ENCODE peak calls at places on chromosomes 4 and X, in nine cellular contexts. Z, V, F, G, Y, C, J, M and I are unnamed samples.
A peak's percentile ranks its signal among the peaks of the same experiment; 100 is the strongest.

GRCh38 chrX:53239474-53239873 is 14.5 kb upstream of the KDM5C start:
- DNase-seq in Z (no peak), V (no peak), F (no peak), G (peak; percentile 35), Y (no peak), C (no peak), J (no peak), M (peak; percentile 20), I (no peak)

GRCh38 chr4:64144994-64145393 is 264.3 kb downstream of the TECRL start:
- DNase-seq in Z (no peak), V (peak; percentile 60), F (no peak), G (no peak), Y (no peak), C (no peak), J (no peak), M (no peak), I (no peak)

GRCh38 chr4:156596026-156596425 is 375.6 kb downstream of the PDGFC start:
- DNase-seq in Z (no peak), V (no peak), F (no peak), G (no peak), Y (no peak), C (no peak), J (no peak), M (no peak), I (no peak)

GRCh38 chrX:153411255-153411987 is at the start of gene ZFP92:
- DNase-seq in Z (no peak), V (peak; percentile 28), F (no peak), G (no peak), Y (no peak), C (no peak), J (peak; percentile 36), M (peak; percentile 19), I (peak; percentile 69)

GRCh38 chrX:7219153-7219705 is 71.3 kb upstream of the PUDP start:
- DNase-seq in Z (no peak), V (no peak), F (no peak), G (peak; percentile 1), Y (no peak), C (no peak), J (no peak), M (peak; percentile 5), I (no peak)

GRCh38 chr4:22514431-22514830 is 1.4 kb downstream of the ADGRA3 start:
- DNase-seq in Z (no peak), V (no peak), F (no peak), G (no peak), Y (no peak), C (no peak), J (no peak), M (no peak), I (no peak)

GRCh38 chr4:8857682-8858187 is 13.9 kb downstream of the HMX1 start:
- DNase-seq in Z (no peak), V (no peak), F (no peak), G (no peak), Y (no peak), C (no peak), J (no peak), M (peak; percentile 56), I (no peak)

GRCh38 chr4:21447320-21448055 is 501.1 kb downstream of the KCNIP4 start:
- DNase-seq in Z (no peak), V (no peak), F (no peak), G (no peak), Y (no peak), C (no peak), J (no peak), M (peak; percentile 36), I (no peak)

GRCh38 chr4:48475770-48476169 is 7.4 kb upstream of the SLC10A4 start:
- DNase-seq in Z (no peak), V (no peak), F (no peak), G (no peak), Y (no peak), C (no peak), J (no peak), M (no peak), I (no peak)

GRCh38 chr4:125952631-125953030 is 637.9 kb downstream of the FAT4 start:
- DNase-seq in Z (no peak), V (no peak), F (no peak), G (no peak), Y (no peak), C (no peak), J (no peak), M (no peak), I (no peak)

GRCh38 chrX:2692221-2693122 is 1.4 kb downstream of the CD99 start:
- DNase-seq in Z (no peak), V (peak; percentile 44), F (no peak), G (no peak), Y (no peak), C (no peak), J (no peak), M (peak; percentile 50), I (no peak)

GRCh38 chr4:39936565-39937418 is 40.9 kb downstream of the PDS5A start:
- DNase-seq in Z (no peak), V (no peak), F (no peak), G (no peak), Y (no peak), C (no peak), J (no peak), M (peak; percentile 83), I (no peak)

GRCh38 chr4:135418353-135418752 is 1216.8 kb upstream of the PABPC4L start:
- DNase-seq in Z (no peak), V (no peak), F (no peak), G (peak; percentile 3), Y (peak; percentile 37), C (no peak), J (no peak), M (peak; percentile 70), I (no peak)

GRCh38 chr4:158949094-158949493 is 153.8 kb upstream of the RAPGEF2 start:
- DNase-seq in Z (no peak), V (no peak), F (no peak), G (no peak), Y (no peak), C (no peak), J (no peak), M (no peak), I (no peak)

GRCh38 chrX:38206542-38206941 is 14.1 kb downstream of the SRPX start:
- DNase-seq in Z (no peak), V (no peak), F (no peak), G (no peak), Y (no peak), C (no peak), J (no peak), M (no peak), I (no peak)

GRCh38 chrX:139120760-139121159 is 409.2 kb upstream of the FGF13 start:
- DNase-seq in Z (no peak), V (no peak), F (no peak), G (no peak), Y (no peak), C (no peak), J (no peak), M (no peak), I (no peak)

GRCh38 chr4:184992422-184992821 is 25.9 kb upstream of the HELT start:
- DNase-seq in Z (no peak), V (no peak), F (no peak), G (no peak), Y (no peak), C (no peak), J (no peak), M (no peak), I (no peak)

GRCh38 chrX:131988236-131988635 is 34.9 kb upstream of the STK26 start:
- DNase-seq in Z (no peak), V (no peak), F (no peak), G (no peak), Y (no peak), C (no peak), J (no peak), M (no peak), I (no peak)

GRCh38 chrX:22338740-22339139 is 66.0 kb downstream of the CBLL2 start:
- DNase-seq in Z (no peak), V (no peak), F (no peak), G (no peak), Y (no peak), C (no peak), J (no peak), M (peak; percentile 35), I (no peak)

GRCh38 chr4:128782875-128783614 is 26.5 kb upstream of the JADE1 start:
- DNase-seq in Z (no peak), V (no peak), F (no peak), G (no peak), Y (no peak), C (no peak), J (no peak), M (no peak), I (no peak)

GRCh38 chrX:47068214-47068613 is 10.0 kb upstream of the RGN start:
- DNase-seq in Z (no peak), V (no peak), F (no peak), G (peak; percentile 69), Y (no peak), C (no peak), J (no peak), M (no peak), I (no peak)
- TF ChIP-seq POLR2AphosphoS5 in Z (no peak), V (no peak), F (no peak), G (no peak), Y (no peak), C (no peak), J (no peak), M (no peak), I (no peak)

DNA sequence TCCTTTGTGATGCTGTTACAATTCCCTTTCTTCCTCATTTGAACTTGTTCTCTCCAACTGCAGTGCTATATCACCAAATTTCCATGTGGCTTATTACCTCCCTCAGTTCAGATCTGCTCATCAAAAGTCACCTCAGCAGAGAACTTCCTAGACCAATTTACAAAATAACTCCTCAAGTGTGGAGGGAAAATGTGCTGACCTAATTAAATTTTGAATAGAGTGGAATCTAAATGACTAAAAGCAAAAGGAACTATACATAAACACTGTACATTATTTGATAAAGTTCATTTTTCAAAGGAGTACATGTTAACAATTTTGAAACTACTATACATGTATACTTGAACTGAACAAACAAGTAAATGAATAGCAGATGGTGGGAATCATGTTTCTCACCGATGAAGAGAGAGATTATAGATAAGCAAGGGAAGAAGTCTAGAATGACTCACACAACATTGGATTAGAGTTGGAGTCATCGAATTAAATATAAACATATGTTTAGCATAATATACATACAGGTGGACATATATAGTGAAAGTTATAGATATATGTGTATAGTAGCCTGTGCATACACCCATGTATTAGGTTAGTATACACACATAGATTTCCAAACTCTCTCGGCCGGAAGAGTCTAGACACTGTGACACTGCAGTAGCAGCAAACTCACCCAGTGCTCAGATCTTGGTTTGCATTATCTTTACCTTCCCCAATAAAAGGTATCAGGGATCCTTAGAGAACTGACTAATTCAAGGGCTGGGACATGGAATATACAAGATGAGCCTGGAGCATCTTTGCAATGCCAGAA is 318.7 kb downstream of the PCDH18 start:
- DNase-seq in Z (no peak), V (no peak), F (no peak), G (no peak), Y (no peak), C (no peak), J (no peak), M (no peak), I (no peak)
- TF ChIP-seq POLR2AphosphoS5 in Z (no peak), V (no peak), F (no peak), G (no peak), Y (no peak), C (no peak), J (no peak), M (no peak), I (no peak)

GRCh38 chr4:114980932-114981693 is 132.3 kb downstream of the NDST4 start:
- DNase-seq in Z (no peak), V (no peak), F (no peak), G (no peak), Y (no peak), C (no peak), J (no peak), M (no peak), I (no peak)
- TF ChIP-seq POLR2AphosphoS5 in Z (no peak), V (no peak), F (no peak), G (no peak), Y (no peak), C (no peak), J (no peak), M (no peak), I (no peak)

GRCh38 chr4:73872331-73873108 is 3.3 kb downstream of the CXCL1 start:
- DNase-seq in Z (no peak), V (no peak), F (no peak), G (no peak), Y (no peak), C (no peak), J (no peak), M (no peak), I (no peak)
- TF ChIP-seq POLR2AphosphoS5 in Z (no peak), V (peak; percentile 22), F (no peak), G (no peak), Y (no peak), C (no peak), J (peak; percentile 85), M (no peak), I (no peak)